ENCODE peak calls at places on chromosomes 6 and 20, in eight cellular contexts. One of them, this sample, is unnamed.

GRCh38 chr6:38269773-38270172 is 370.0 kb downstream of the BTBD9 start:
- DNase-seq in glutamatergic neuron: no peak
- DNase-seq in GM20000: no peak
- DNase-seq in GM06990: no peak
- DNase-seq in heart right ventricle: no peak
- DNase-seq in epithelial cell of esophagus: no peak
- DNase-seq in lower leg skin: no peak
- DNase-seq in fibroblast of pulmonary artery: no peak
- DNase-seq in this sample: no peak

GRCh38 chr20:52493177-52493711 is 301.7 kb upstream of the ZFP64 start:
- DNase-seq in glutamatergic neuron: no peak
- DNase-seq in GM20000: no peak
- DNase-seq in GM06990: no peak
- DNase-seq in heart right ventricle: no peak
- DNase-seq in epithelial cell of esophagus: peak; percentile 63
- DNase-seq in lower leg skin: no peak
- DNase-seq in fibroblast of pulmonary artery: peak; percentile 80
- DNase-seq in this sample: peak; percentile 53

GRCh38 chr6:19836799-19837510 is at the start of gene ID4:
- DNase-seq in glutamatergic neuron: peak; percentile 95
- DNase-seq in GM20000: no peak
- DNase-seq in GM06990: no peak
- DNase-seq in heart right ventricle: peak; percentile 92
- DNase-seq in epithelial cell of esophagus: peak; percentile 4
- DNase-seq in lower leg skin: peak; percentile 99
- DNase-seq in fibroblast of pulmonary artery: peak; percentile 99
- DNase-seq in this sample: peak; percentile 98

GRCh38 chr20:31698803-31699718 is 23.6 kb downstream of the BCL2L1 start:
- DNase-seq in glutamatergic neuron: no peak
- DNase-seq in GM20000: peak; percentile 70
- DNase-seq in GM06990: peak; percentile 60
- DNase-seq in heart right ventricle: no peak
- DNase-seq in epithelial cell of esophagus: peak; percentile 99
- DNase-seq in lower leg skin: peak; percentile 90
- DNase-seq in fibroblast of pulmonary artery: peak; percentile 93
- DNase-seq in this sample: no peak

GRCh38 chr20:51767867-51768758 is at the start of gene ATP9A:
- DNase-seq in glutamatergic neuron: peak; percentile 55
- DNase-seq in GM20000: peak; percentile 41
- DNase-seq in GM06990: no peak
- DNase-seq in heart right ventricle: peak; percentile 45
- DNase-seq in epithelial cell of esophagus: peak; percentile 21
- DNase-seq in lower leg skin: peak; percentile 86
- DNase-seq in fibroblast of pulmonary artery: peak; percentile 31
- DNase-seq in this sample: peak; percentile 61

GRCh38 chr20:53872561-53873248 is 197.7 kb downstream of the BCAS1 start:
- DNase-seq in glutamatergic neuron: no peak
- DNase-seq in GM20000: no peak
- DNase-seq in GM06990: no peak
- DNase-seq in heart right ventricle: no peak
- DNase-seq in epithelial cell of esophagus: no peak
- DNase-seq in lower leg skin: peak; percentile 53
- DNase-seq in fibroblast of pulmonary artery: no peak
- DNase-seq in this sample: no peak

GRCh38 chr6:163501440-163501839 is 86.9 kb downstream of the QKI start:
- DNase-seq in glutamatergic neuron: no peak
- DNase-seq in GM20000: no peak
- DNase-seq in GM06990: no peak
- DNase-seq in heart right ventricle: no peak
- DNase-seq in epithelial cell of esophagus: no peak
- DNase-seq in lower leg skin: no peak
- DNase-seq in fibroblast of pulmonary artery: no peak
- DNase-seq in this sample: no peak

GRCh38 chr6:2485116-2485515 is 239.7 kb upstream of the GMDS start:
- DNase-seq in glutamatergic neuron: no peak
- DNase-seq in GM20000: no peak
- DNase-seq in GM06990: no peak
- DNase-seq in heart right ventricle: peak; percentile 35
- DNase-seq in epithelial cell of esophagus: no peak
- DNase-seq in lower leg skin: no peak
- DNase-seq in fibroblast of pulmonary artery: no peak
- DNase-seq in this sample: no peak

GRCh38 chr20:50870572-50871161 is 60.6 kb downstream of the ADNP start:
- DNase-seq in glutamatergic neuron: peak; percentile 64
- DNase-seq in GM20000: no peak
- DNase-seq in GM06990: no peak
- DNase-seq in heart right ventricle: no peak
- DNase-seq in epithelial cell of esophagus: no peak
- DNase-seq in lower leg skin: no peak
- DNase-seq in fibroblast of pulmonary artery: no peak
- DNase-seq in this sample: peak; percentile 88

GRCh38 chr6:34462561-34462971 is 3.3 kb upstream of the PACSIN1 start:
- DNase-seq in glutamatergic neuron: peak; percentile 54
- DNase-seq in GM20000: no peak
- DNase-seq in GM06990: no peak
- DNase-seq in heart right ventricle: peak; percentile 60
- DNase-seq in epithelial cell of esophagus: peak; percentile 27
- DNase-seq in lower leg skin: no peak
- DNase-seq in fibroblast of pulmonary artery: peak; percentile 9
- DNase-seq in this sample: peak; percentile 59

GRCh38 chr20:34538671-34539123 is 19.8 kb upstream of the MAP1LC3A start:
- DNase-seq in glutamatergic neuron: peak; percentile 80
- DNase-seq in GM20000: peak; percentile 64
- DNase-seq in GM06990: no peak
- DNase-seq in heart right ventricle: peak; percentile 49
- DNase-seq in epithelial cell of esophagus: peak; percentile 63
- DNase-seq in lower leg skin: no peak
- DNase-seq in fibroblast of pulmonary artery: peak; percentile 71
- DNase-seq in this sample: peak; percentile 59

GRCh38 chr6:16206595-16207037 is 31.8 kb upstream of the GMPR start:
- DNase-seq in glutamatergic neuron: peak; percentile 57
- DNase-seq in GM20000: peak; percentile 78
- DNase-seq in GM06990: no peak
- DNase-seq in heart right ventricle: no peak
- DNase-seq in epithelial cell of esophagus: peak; percentile 61
- DNase-seq in lower leg skin: no peak
- DNase-seq in fibroblast of pulmonary artery: peak; percentile 87
- DNase-seq in this sample: peak; percentile 63

GRCh38 chr20:35312348-35312747 is 20.1 kb upstream of the FAM83C start:
- DNase-seq in glutamatergic neuron: no peak
- DNase-seq in GM20000: no peak
- DNase-seq in GM06990: no peak
- DNase-seq in heart right ventricle: no peak
- DNase-seq in epithelial cell of esophagus: peak; percentile 87
- DNase-seq in lower leg skin: no peak
- DNase-seq in fibroblast of pulmonary artery: peak; percentile 81
- DNase-seq in this sample: no peak

GRCh38 chr6:116036885-116037284 is 23.8 kb downstream of the FRK start:
- DNase-seq in glutamatergic neuron: no peak
- DNase-seq in GM20000: no peak
- DNase-seq in GM06990: no peak
- DNase-seq in heart right ventricle: no peak
- DNase-seq in epithelial cell of esophagus: peak; percentile 65
- DNase-seq in lower leg skin: no peak
- DNase-seq in fibroblast of pulmonary artery: no peak
- DNase-seq in this sample: no peak

GRCh38 chr6:31782126-31782941 is 5.2 kb upstream of the VWA7 start:
- DNase-seq in glutamatergic neuron: no peak
- DNase-seq in GM20000: no peak
- DNase-seq in GM06990: no peak
- DNase-seq in heart right ventricle: no peak
- DNase-seq in epithelial cell of esophagus: no peak
- DNase-seq in lower leg skin: no peak
- DNase-seq in fibroblast of pulmonary artery: no peak
- DNase-seq in this sample: no peak

GRCh38 chr6:160137989-160138835 is 16.6 kb downstream of the SLC22A1 start:
- DNase-seq in glutamatergic neuron: peak; percentile 75
- DNase-seq in GM20000: peak; percentile 64
- DNase-seq in GM06990: no peak
- DNase-seq in heart right ventricle: peak; percentile 48
- DNase-seq in epithelial cell of esophagus: peak; percentile 71
- DNase-seq in lower leg skin: peak; percentile 85
- DNase-seq in fibroblast of pulmonary artery: peak; percentile 84
- DNase-seq in this sample: peak; percentile 64

GRCh38 chr6:9250852-9251251 is 815.5 kb upstream of the SLC35B3 start:
- DNase-seq in glutamatergic neuron: peak; percentile 35
- DNase-seq in GM20000: peak; percentile 7
- DNase-seq in GM06990: no peak
- DNase-seq in heart right ventricle: no peak
- DNase-seq in epithelial cell of esophagus: peak; percentile 81
- DNase-seq in lower leg skin: no peak
- DNase-seq in fibroblast of pulmonary artery: peak; percentile 70
- DNase-seq in this sample: peak; percentile 37

GRCh38 chr6:14763139-14763538 is 482.7 kb upstream of the JARID2 start:
- DNase-seq in glutamatergic neuron: no peak
- DNase-seq in GM20000: no peak
- DNase-seq in GM06990: no peak
- DNase-seq in heart right ventricle: no peak
- DNase-seq in epithelial cell of esophagus: peak; percentile 91
- DNase-seq in lower leg skin: peak; percentile 58
- DNase-seq in fibroblast of pulmonary artery: peak; percentile 30
- DNase-seq in this sample: no peak

GRCh38 chr20:48294196-48294595 is 508.9 kb upstream of the SULF2 start:
- DNase-seq in glutamatergic neuron: no peak
- DNase-seq in GM20000: no peak
- DNase-seq in GM06990: no peak
- DNase-seq in heart right ventricle: no peak
- DNase-seq in epithelial cell of esophagus: no peak
- DNase-seq in lower leg skin: no peak
- DNase-seq in fibroblast of pulmonary artery: peak; percentile 83
- DNase-seq in this sample: no peak

GRCh38 chr20:46011631-46012482 is 3.1 kb downstream of the MMP9 start:
- DNase-seq in glutamatergic neuron: no peak
- DNase-seq in GM20000: peak; percentile 67
- DNase-seq in GM06990: peak; percentile 35
- DNase-seq in heart right ventricle: peak; percentile 47
- DNase-seq in epithelial cell of esophagus: peak; percentile 72
- DNase-seq in lower leg skin: peak; percentile 90
- DNase-seq in fibroblast of pulmonary artery: peak; percentile 46
- DNase-seq in this sample: peak; percentile 40

DNA sequence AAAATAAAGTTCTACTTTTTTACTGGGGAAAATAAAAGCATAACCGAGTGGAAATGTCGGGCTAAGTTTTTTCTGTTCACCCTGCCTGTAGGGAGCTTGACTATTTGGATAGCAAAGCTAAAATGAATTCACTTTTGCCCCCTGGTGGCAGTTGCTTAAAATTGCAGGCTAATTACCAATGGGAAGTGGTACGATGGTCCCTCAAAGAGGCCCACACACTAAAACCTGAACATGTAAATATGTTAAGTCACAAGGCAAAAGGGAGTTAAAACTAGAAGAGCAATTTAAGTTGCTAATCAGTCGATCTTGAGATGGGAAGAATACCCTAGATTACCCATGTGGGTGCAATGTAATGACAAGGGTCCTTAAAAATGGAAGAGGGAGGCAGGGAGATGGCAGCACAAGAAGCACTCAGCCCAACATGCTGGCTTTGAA is 916 bp upstream of the SUN5 start:
- DNase-seq in glutamatergic neuron: no peak
- DNase-seq in GM20000: peak; percentile 39
- DNase-seq in GM06990: no peak
- DNase-seq in heart right ventricle: no peak
- DNase-seq in epithelial cell of esophagus: no peak
- DNase-seq in lower leg skin: no peak
- DNase-seq in fibroblast of pulmonary artery: peak; percentile 12
- DNase-seq in this sample: no peak
- TF ChIP-seq CTCF in glutamatergic neuron: peak; percentile 84
- TF ChIP-seq CTCF in GM20000: peak; percentile 17
- TF ChIP-seq CTCF in GM06990: peak; percentile 49
- TF ChIP-seq CTCF in heart right ventricle: no peak
- TF ChIP-seq CTCF in epithelial cell of esophagus: peak; percentile 16
- TF ChIP-seq CTCF in lower leg skin: no peak
- TF ChIP-seq CTCF in fibroblast of pulmonary artery: peak; percentile 47
- TF ChIP-seq CTCF in this sample: peak; percentile 47

GRCh38 chr6:45421700-45422540 is 44.2 kb upstream of the SUPT3H start:
- DNase-seq in glutamatergic neuron: peak; percentile 58
- DNase-seq in GM20000: peak; percentile 62
- DNase-seq in GM06990: no peak
- DNase-seq in heart right ventricle: peak; percentile 57
- DNase-seq in epithelial cell of esophagus: peak; percentile 58
- DNase-seq in lower leg skin: peak; percentile 89
- DNase-seq in fibroblast of pulmonary artery: peak; percentile 75
- DNase-seq in this sample: peak; percentile 69
- TF ChIP-seq CTCF in glutamatergic neuron: no peak
- TF ChIP-seq CTCF in GM20000: no peak
- TF ChIP-seq CTCF in GM06990: peak; percentile 15
- TF ChIP-seq CTCF in heart right ventricle: peak; percentile 49
- TF ChIP-seq CTCF in epithelial cell of esophagus: no peak
- TF ChIP-seq CTCF in lower leg skin: no peak
- TF ChIP-seq CTCF in fibroblast of pulmonary artery: peak; percentile 35
- TF ChIP-seq CTCF in this sample: no peak

GRCh38 chr6:41009669-41010068 is 29.4 kb downstream of the UNC5CL start:
- DNase-seq in glutamatergic neuron: no peak
- DNase-seq in GM20000: no peak
- DNase-seq in GM06990: no peak
- DNase-seq in heart right ventricle: no peak
- DNase-seq in epithelial cell of esophagus: no peak
- DNase-seq in lower leg skin: no peak
- DNase-seq in fibroblast of pulmonary artery: no peak
- DNase-seq in this sample: no peak
- TF ChIP-seq CTCF in glutamatergic neuron: no peak
- TF ChIP-seq CTCF in GM20000: no peak
- TF ChIP-seq CTCF in GM06990: no peak
- TF ChIP-seq CTCF in heart right ventricle: no peak
- TF ChIP-seq CTCF in epithelial cell of esophagus: no peak
- TF ChIP-seq CTCF in lower leg skin: no peak
- TF ChIP-seq CTCF in fibroblast of pulmonary artery: no peak
- TF ChIP-seq CTCF in this sample: no peak

DNA sequence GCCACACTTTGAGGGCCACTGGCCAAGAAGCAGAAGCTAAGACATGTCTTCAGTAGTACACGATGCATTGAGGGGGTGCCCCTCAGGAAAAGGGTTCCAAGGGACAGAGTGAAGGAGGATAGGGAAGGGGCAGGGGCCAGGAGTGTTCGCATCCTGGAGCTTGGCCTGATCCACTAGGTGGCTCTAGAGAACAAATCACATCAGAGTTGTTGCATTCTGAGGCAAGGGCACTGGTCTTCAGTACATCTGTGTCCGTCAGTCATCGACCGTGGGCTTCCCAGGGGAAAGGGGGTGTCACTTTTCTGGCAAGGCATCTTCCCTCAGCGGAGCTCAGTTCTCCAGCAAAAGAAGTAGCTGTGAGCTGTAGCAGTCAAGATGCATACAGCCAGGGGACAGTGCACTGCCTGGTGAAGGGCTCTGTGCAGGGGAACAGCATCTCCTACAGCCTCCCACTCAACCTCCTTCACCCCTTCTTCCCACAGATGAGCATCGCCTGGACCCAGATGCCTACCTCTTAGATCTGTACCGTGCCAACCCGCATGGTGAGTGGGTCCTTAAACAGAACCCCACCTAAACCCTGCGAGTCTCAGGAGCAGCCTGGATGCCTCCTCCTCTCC is 47.8 kb downstream of the ARHGAP40 start:
- DNase-seq in glutamatergic neuron: peak; percentile 72
- DNase-seq in GM20000: peak; percentile 44
- DNase-seq in GM06990: no peak
- DNase-seq in heart right ventricle: no peak
- DNase-seq in epithelial cell of esophagus: peak; percentile 37
- DNase-seq in lower leg skin: no peak
- DNase-seq in fibroblast of pulmonary artery: peak; percentile 48
- DNase-seq in this sample: peak; percentile 36
- TF ChIP-seq CTCF in glutamatergic neuron: peak; percentile 17
- TF ChIP-seq CTCF in GM20000: peak; percentile 48
- TF ChIP-seq CTCF in GM06990: peak; percentile 64
- TF ChIP-seq CTCF in heart right ventricle: peak; percentile 47
- TF ChIP-seq CTCF in epithelial cell of esophagus: peak; percentile 56
- TF ChIP-seq CTCF in lower leg skin: no peak
- TF ChIP-seq CTCF in fibroblast of pulmonary artery: peak; percentile 59
- TF ChIP-seq CTCF in this sample: peak; percentile 47

GRCh38 chr6:30612213-30612612 is 4.8 kb downstream of the PPP1R10 start:
- DNase-seq in glutamatergic neuron: no peak
- DNase-seq in GM20000: no peak
- DNase-seq in GM06990: no peak
- DNase-seq in heart right ventricle: no peak
- DNase-seq in epithelial cell of esophagus: peak; percentile 45
- DNase-seq in lower leg skin: no peak
- DNase-seq in fibroblast of pulmonary artery: peak; percentile 56
- DNase-seq in this sample: no peak
- TF ChIP-seq CTCF in glutamatergic neuron: no peak
- TF ChIP-seq CTCF in GM20000: no peak
- TF ChIP-seq CTCF in GM06990: peak; percentile 11
- TF ChIP-seq CTCF in heart right ventricle: peak; percentile 35
- TF ChIP-seq CTCF in epithelial cell of esophagus: peak; percentile 45
- TF ChIP-seq CTCF in lower leg skin: no peak
- TF ChIP-seq CTCF in fibroblast of pulmonary artery: peak; percentile 52
- TF ChIP-seq CTCF in this sample: no peak